ENCODE peak calls at places on chromosomes 4 and X, in eight cellular contexts. T is AG04450, E is neuronal stem cell, S is GM23248, I is fibroblast of the aortic adventitia, K is right cardiac atrium, U is adipocyte, X is suprapubic skin. V is an unnamed sample.

GRCh38 chrX:331772-332495 is 13.3 kb upstream of the GTPBP6 start:
- DNase-seq in X (no peak), I (no peak), E (no peak), U (no peak), S (no peak), T (no peak), K (no peak), V (no peak)

GRCh38 chr4:88697588-88698329 is at the start of gene NAP1L5:
- DNase-seq in S (peak; percentile 80), U (peak; percentile 72), E (no peak), T (no peak), K (peak; percentile 78), I (peak; percentile 74), X (peak; percentile 78), V (peak; percentile 71)

GRCh38 chr4:124449881-124450280 is 262.7 kb downstream of the ANKRD50 start:
- DNase-seq in S (no peak), U (peak; percentile 65), I (no peak), E (no peak), K (no peak), T (no peak), X (no peak), V (no peak)

GRCh38 chrX:143635915-143636314 is at the start of gene SLITRK4:
- DNase-seq in T (no peak), S (no peak), U (no peak), K (no peak), X (no peak), E (peak; percentile 62), I (no peak), V (no peak)

GRCh38 chrX:32744906-32745305 is 466.4 kb downstream of the DMD start:
- DNase-seq in S (no peak), E (no peak), T (no peak), K (no peak), U (no peak), X (no peak), I (peak; percentile 9), V (no peak)

GRCh38 chr4:184826315-184827266 is 823 bp upstream of the ACSL1 start:
- DNase-seq in U (no peak), X (peak; percentile 77), T (no peak), K (peak; percentile 60), I (no peak), S (peak; percentile 53), E (no peak), V (no peak)

GRCh38 chr4:188695261-188695660 is 556.0 kb downstream of the TRIML1 start:
- DNase-seq in K (no peak), U (no peak), X (no peak), S (no peak), I (no peak), E (no peak), T (no peak), V (no peak)

GRCh38 chrX:9272166-9272565 is 192.7 kb upstream of the TBL1X start:
- DNase-seq in S (peak; percentile 63), X (no peak), I (peak; percentile 62), T (no peak), K (no peak), E (no peak), U (peak; percentile 81), V (no peak)

GRCh38 chr4:154230723-154231122 is 260.9 kb downstream of the DCHS2 start:
- DNase-seq in K (no peak), I (no peak), T (no peak), X (no peak), S (no peak), U (no peak), E (no peak), V (no peak)

GRCh38 chrX:120357186-120357585 is 4.7 kb upstream of the ATP1B4 start:
- DNase-seq in S (no peak), T (no peak), U (no peak), I (no peak), E (no peak), X (no peak), K (no peak), V (no peak)

GRCh38 chr4:41145571-41146078 is 68.7 kb downstream of the APBB2 start:
- DNase-seq in X (no peak), K (no peak), E (no peak), I (peak; percentile 55), T (no peak), S (peak; percentile 45), U (peak; percentile 46), V (no peak)

GRCh38 chr4:81606796-81607550 is 135.3 kb upstream of the RASGEF1B start:
- DNase-seq in K (peak; percentile 49), X (no peak), U (no peak), E (no peak), S (peak; percentile 41), I (peak; percentile 29), T (no peak), V (no peak)

GRCh38 chrX:100829730-100830129 is 9.5 kb downstream of the CSTF2 start:
- DNase-seq in I (peak; percentile 25), X (no peak), U (peak; percentile 10), T (no peak), K (no peak), E (no peak), S (peak; percentile 27), V (no peak)

GRCh38 chr4:164139291-164139690 is 614.6 kb upstream of the SMIM31 start:
- DNase-seq in I (no peak), E (no peak), U (no peak), K (no peak), S (no peak), T (no peak), X (no peak), V (no peak)

GRCh38 chr4:164134388-164134787 is 619.5 kb upstream of the SMIM31 start:
- DNase-seq in U (no peak), S (no peak), I (no peak), E (no peak), T (no peak), X (no peak), K (no peak), V (no peak)

GRCh38 chr4:164138521-164138920 is 615.4 kb upstream of the SMIM31 start:
- DNase-seq in E (no peak), K (no peak), T (no peak), I (no peak), S (no peak), U (no peak), X (no peak), V (no peak)

DNA sequence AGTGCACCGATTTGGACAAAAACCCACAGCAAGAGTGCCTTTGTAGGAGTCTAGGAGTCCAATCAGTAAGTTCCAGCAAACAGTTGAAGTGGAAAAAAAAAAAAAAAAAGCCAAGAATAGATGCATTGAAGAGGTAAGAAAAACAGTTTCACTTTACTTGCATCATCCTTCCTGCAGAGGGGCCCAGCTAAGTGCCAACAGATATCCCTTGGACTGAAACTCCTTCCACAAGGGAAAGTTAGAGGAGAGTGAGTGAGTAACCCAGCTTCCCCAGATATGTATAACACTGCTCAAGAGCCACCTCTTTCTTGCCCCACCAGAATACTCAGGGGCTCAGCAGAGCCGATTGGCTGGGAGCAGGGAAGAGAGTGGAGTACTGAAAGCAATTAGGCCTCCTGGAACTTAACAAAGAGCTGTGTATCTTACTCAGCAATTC is 617.7 kb upstream of the SMIM31 start:
- DNase-seq in E (no peak), K (no peak), T (no peak), U (peak; percentile 5), X (no peak), S (no peak), I (peak; percentile 3), V (no peak)
- H3K4me3 ChIP-seq in E (no peak overlapping the region), K (no peak overlapping the region), T (no peak overlapping the region), U (no peak overlapping the region), X (no peak overlapping the region), S (no peak overlapping the region), I (no peak overlapping the region), V (no peak overlapping the region)

DNA sequence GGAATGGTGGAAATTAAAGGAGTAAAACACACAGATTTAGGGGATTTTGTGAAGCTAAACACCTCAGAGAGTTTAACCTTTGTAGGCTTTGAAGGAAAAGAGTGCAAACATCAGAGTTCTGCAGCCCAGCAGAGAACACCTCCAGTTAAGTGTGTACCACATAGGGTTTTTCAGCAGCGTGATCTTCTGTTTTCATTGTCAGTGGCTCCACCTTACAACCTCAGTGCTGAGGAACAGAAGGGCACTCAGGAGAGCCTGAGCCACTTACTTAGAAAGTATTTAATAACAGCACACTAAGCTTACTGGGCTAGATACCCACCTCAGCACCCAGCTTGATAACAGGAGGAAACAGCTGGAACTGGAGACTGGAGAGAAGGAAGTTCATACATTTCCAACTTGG is 2.0 kb upstream of the FBXW7 start:
- DNase-seq in E (no peak), X (no peak), U (no peak), S (no peak), K (no peak), I (no peak), T (no peak), V (no peak)
- H3K4me3 ChIP-seq in E (no peak overlapping the region), X (peak overlapping the region; percentile 100), U (no peak overlapping the region), S (no peak overlapping the region), K (no peak overlapping the region), I (no peak overlapping the region), T (no peak overlapping the region), V (no peak overlapping the region)

DNA sequence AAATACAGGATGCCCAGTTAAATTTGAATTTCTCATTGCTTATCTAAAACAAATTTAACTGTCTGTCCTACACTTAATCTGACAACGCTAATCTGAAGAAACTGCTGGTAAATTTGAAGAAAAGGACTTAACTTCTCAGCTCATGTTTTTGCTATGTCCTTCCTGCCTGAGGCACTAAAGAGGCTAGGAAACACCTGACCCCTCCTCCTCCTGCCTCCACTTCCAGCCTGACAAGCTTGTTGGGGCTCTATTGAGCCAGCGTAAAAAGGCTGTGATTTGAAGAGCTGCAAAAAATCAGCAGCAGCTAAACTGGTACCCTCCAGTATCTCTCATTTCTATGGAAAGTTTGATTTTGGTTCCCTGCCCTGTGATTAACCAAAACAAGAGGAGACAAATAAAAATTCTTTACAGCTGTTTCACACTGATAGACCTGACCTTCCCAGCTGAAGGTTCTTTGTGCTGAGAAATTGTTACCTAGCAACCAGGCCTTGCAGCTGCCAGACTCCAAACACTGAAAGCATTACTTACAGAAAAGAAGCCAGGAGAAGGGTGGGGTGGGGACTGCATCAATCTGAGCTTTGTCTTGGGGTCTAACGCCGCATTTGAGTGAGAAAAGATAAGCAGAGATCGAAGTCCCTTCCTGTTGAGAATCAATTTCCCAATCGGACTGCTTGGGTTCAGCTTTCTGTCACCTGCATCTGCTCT is 34.9 kb downstream of the DCX start:
- DNase-seq in U (no peak), K (no peak), T (no peak), X (no peak), S (no peak), I (no peak), E (peak; percentile 40), V (no peak)
- H3K4me3 ChIP-seq in U (no peak overlapping the region), K (no peak overlapping the region), T (no peak overlapping the region), X (no peak overlapping the region), S (no peak overlapping the region), I (no peak overlapping the region), E (no peak overlapping the region), V (no peak overlapping the region)

GRCh38 chrX:71105638-71106037 is 902 bp downstream of the CXorf65 start:
- DNase-seq in I (no peak), E (no peak), X (no peak), K (no peak), U (no peak), S (no peak), T (no peak), V (no peak)

GRCh38 chrX:71107245-71107644 is 705 bp upstream of the CXorf65 start:
- DNase-seq in E (no peak), S (no peak), I (no peak), T (no peak), X (no peak), K (no peak), U (no peak), V (no peak)

GRCh38 chrX:71106427-71106826 is at the start of gene CXorf65:
- DNase-seq in T (no peak), X (no peak), I (no peak), E (no peak), K (no peak), U (no peak), S (no peak), V (no peak)

GRCh38 chrX:71111141-71111843 is at the start of gene IL2RG:
- DNase-seq in X (no peak), S (no peak), E (no peak), I (no peak), K (no peak), T (no peak), U (no peak), V (no peak)

GRCh38 chrX:71107762-71108360 is 1.3 kb upstream of the CXorf65 start:
- DNase-seq in T (no peak), X (no peak), U (no peak), K (no peak), E (no peak), I (no peak), S (no peak), V (peak; percentile 61)
- H3K4me3 ChIP-seq in T (no peak overlapping the region), X (no peak overlapping the region), U (no peak overlapping the region), K (no peak overlapping the region), E (no peak overlapping the region), I (no peak overlapping the region), S (no peak overlapping the region), V (no peak overlapping the region)